ENCODE peak calls at places on chromosomes 12 and 14, in nine cellular contexts. P, O, X, H, N, M, F, V and G are unnamed samples.

GRCh38 chr12:229441-230191 is 15.7 kb upstream of the SLC6A12 start:
- DNase-seq in P (no peak), O (no peak), X (no peak), H (no peak), N (no peak), M (no peak), F (no peak), V (no peak), G (no peak)

GRCh38 chr12:57216014-57216891 is at the start of gene NXPH4:
- DNase-seq in P (peak), O (no peak), X (no peak), H (no peak), N (no peak), M (no peak), F (peak), V (peak), G (peak)

GRCh38 chr12:6367969-6368892 is 7.1 kb downstream of the SCNN1A start:
- DNase-seq in P (no peak), O (no peak), X (no peak), H (no peak), N (no peak), M (peak), F (no peak), V (no peak), G (no peak)

GRCh38 chr12:106021516-106021915 is 117.2 kb downstream of the NUAK1 start:
- DNase-seq in P (no peak), O (no peak), X (peak), H (peak), N (peak), M (no peak), F (no peak), V (no peak), G (no peak)

GRCh38 chr12:109758406-109759075 is 44.9 kb downstream of the FAM222A start:
- DNase-seq in P (no peak), O (no peak), X (no peak), H (no peak), N (no peak), M (no peak), F (no peak), V (no peak), G (no peak)

GRCh38 chr14:51562816-51563215 is 88.9 kb upstream of the FRMD6 start:
- DNase-seq in P (no peak), O (no peak), X (no peak), H (peak), N (no peak), M (no peak), F (no peak), V (no peak), G (no peak)

GRCh38 chr14:101476931-101477553 is 84.3 kb upstream of the DIO3 start:
- DNase-seq in P (peak), O (no peak), X (no peak), H (no peak), N (no peak), M (peak), F (peak), V (no peak), G (no peak)

GRCh38 chr12:69475237-69475984 is 5.2 kb downstream of the FRS2 start:
- DNase-seq in P (no peak), O (peak), X (peak), H (peak), N (peak), M (no peak), F (peak), V (no peak), G (no peak)

GRCh38 chr12:87227157-87227556 is 802.0 kb downstream of the C12orf50 start:
- DNase-seq in P (no peak), O (no peak), X (peak), H (peak), N (no peak), M (no peak), F (no peak), V (no peak), G (no peak)

GRCh38 chr12:63093084-63093483 is 57.9 kb downstream of the AVPR1A start:
- DNase-seq in P (no peak), O (no peak), X (no peak), H (no peak), N (no peak), M (no peak), F (no peak), V (no peak), G (no peak)

GRCh38 chr12:63093711-63094110 is 57.3 kb downstream of the AVPR1A start:
- DNase-seq in P (no peak), O (no peak), X (no peak), H (no peak), N (no peak), M (no peak), F (no peak), V (no peak), G (no peak)

GRCh38 chr12:63095369-63095967 is 55.5 kb downstream of the AVPR1A start:
- DNase-seq in P (no peak), O (no peak), X (no peak), H (no peak), N (no peak), M (no peak), F (no peak), V (no peak), G (no peak)

GRCh38 chr12:63103489-63104131 is 47.4 kb downstream of the AVPR1A start:
- DNase-seq in P (peak), O (peak), X (peak), H (peak), N (peak), M (peak), F (peak), V (peak), G (peak)

GRCh38 chr12:63098851-63099250 is 52.1 kb downstream of the AVPR1A start:
- DNase-seq in P (peak), O (no peak), X (no peak), H (peak), N (no peak), M (peak), F (peak), V (no peak), G (no peak)
- TF ChIP-seq CTCF in P (peak), O (no peak), X (no peak), H (peak), N (no peak), M (peak), F (peak), V (no peak), G (no peak)

GRCh38 chr14:72070458-72070857 is 138.2 kb downstream of the RGS6 start:
- DNase-seq in P (no peak), O (no peak), X (no peak), H (no peak), N (no peak), M (no peak), F (no peak), V (no peak), G (no peak)
- TF ChIP-seq CTCF in P (no peak), O (no peak), X (no peak), H (no peak), N (no peak), M (no peak), F (no peak), V (no peak), G (no peak)

GRCh38 chr12:65962921-65963883 is 138.9 kb downstream of the HMGA2 start:
- DNase-seq in P (no peak), O (no peak), X (no peak), H (no peak), N (peak), M (peak), F (peak), V (no peak), G (no peak)
- TF ChIP-seq CTCF in P (peak), O (peak), X (no peak), H (peak), N (peak), M (peak), F (peak), V (no peak), G (peak)

GRCh38 chr12:89357297-89357730 is 5.0 kb upstream of the DUSP6 start:
- DNase-seq in P (no peak), O (no peak), X (no peak), H (no peak), N (no peak), M (no peak), F (no peak), V (no peak), G (no peak)

GRCh38 chr12:89353823-89354629 is 1.7 kb upstream of the DUSP6 start:
- DNase-seq in P (peak), O (peak), X (peak), H (peak), N (peak), M (peak), F (peak), V (peak), G (peak)

GRCh38 chr12:89354630-89354931 is 2.3 kb upstream of the DUSP6 start:
- DNase-seq in P (no peak), O (no peak), X (peak), H (peak), N (peak), M (peak), F (peak), V (peak), G (peak)

GRCh38 chr12:89356069-89356665 is 3.9 kb upstream of the DUSP6 start:
- DNase-seq in P (no peak), O (no peak), X (no peak), H (no peak), N (no peak), M (no peak), F (no peak), V (no peak), G (no peak)

GRCh38 chr12:89355243-89356068 is 3.2 kb upstream of the DUSP6 start:
- DNase-seq in P (peak), O (no peak), X (no peak), H (peak), N (no peak), M (peak), F (no peak), V (no peak), G (no peak)
- TF ChIP-seq CTCF in P (no peak), O (peak), X (no peak), H (peak), N (no peak), M (peak), F (no peak), V (no peak), G (no peak)

GRCh38 chr14:73465833-73466532 is 7.6 kb upstream of the NUMB start:
- DNase-seq in P (no peak), O (no peak), X (no peak), H (peak), N (peak), M (peak), F (no peak), V (no peak), G (no peak)
- TF ChIP-seq CTCF in P (no peak), O (no peak), X (no peak), H (no peak), N (no peak), M (no peak), F (no peak), V (no peak), G (no peak)

DNA sequence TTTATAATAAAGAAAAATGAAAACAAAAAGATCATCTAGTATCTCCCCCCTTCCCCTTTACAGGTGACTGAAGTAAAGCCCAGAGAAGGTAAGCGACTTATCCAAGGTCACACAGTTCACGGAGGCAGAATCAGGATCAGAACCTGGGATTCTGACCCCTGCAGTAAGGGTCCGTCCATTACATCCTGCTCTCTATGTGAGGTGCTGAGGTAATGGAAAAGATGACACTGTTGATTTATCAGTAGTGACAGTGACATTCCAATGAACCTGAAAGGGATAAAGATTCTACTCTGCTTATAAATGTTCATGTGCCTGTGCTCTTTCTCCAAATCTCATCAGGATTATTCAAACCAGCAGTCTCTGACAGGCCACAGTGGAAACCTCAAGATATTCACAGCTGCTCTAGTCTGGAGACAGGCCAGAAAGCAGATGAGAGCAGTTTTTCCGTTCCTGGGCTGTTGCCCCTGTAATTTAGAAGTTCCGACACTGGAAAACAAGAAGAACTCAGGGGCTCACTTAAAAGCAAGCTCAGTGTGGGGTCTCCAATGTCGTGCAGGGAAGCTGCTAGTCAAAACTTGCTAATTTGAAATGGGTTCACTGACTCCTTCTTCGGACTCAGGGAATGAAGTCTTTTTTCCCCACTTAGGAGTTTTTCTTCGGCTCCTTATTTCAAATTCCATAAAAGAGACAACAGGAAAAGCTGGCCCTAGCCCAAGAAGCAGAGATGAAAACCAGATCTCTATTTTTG is 131.7 kb upstream of the EEA1 start:
- DNase-seq in P (no peak), O (peak), X (peak), H (peak), N (peak), M (no peak), F (peak), V (peak), G (peak)
- TF ChIP-seq CTCF in P (no peak), O (peak), X (peak), H (peak), N (no peak), M (no peak), F (peak), V (no peak), G (no peak)

GRCh38 chr12:39807043-39807442 is 187.4 kb upstream of the ABCD2 start:
- DNase-seq in P (peak), O (no peak), X (peak), H (peak), N (peak), M (peak), F (peak), V (no peak), G (no peak)

GRCh38 chr12:39805651-39806050 is 186.0 kb upstream of the ABCD2 start:
- DNase-seq in P (no peak), O (no peak), X (no peak), H (no peak), N (no peak), M (no peak), F (peak), V (no peak), G (no peak)

GRCh38 chr12:39804479-39805241 is 185.1 kb upstream of the ABCD2 start:
- DNase-seq in P (no peak), O (no peak), X (no peak), H (peak), N (no peak), M (no peak), F (peak), V (no peak), G (no peak)

GRCh38 chr12:39798977-39799376 is 179.4 kb upstream of the ABCD2 start:
- DNase-seq in P (no peak), O (no peak), X (no peak), H (no peak), N (no peak), M (no peak), F (no peak), V (no peak), G (no peak)

GRCh38 chr12:39803151-39803550 is 183.5 kb upstream of the ABCD2 start:
- DNase-seq in P (no peak), O (no peak), X (no peak), H (no peak), N (no peak), M (no peak), F (no peak), V (no peak), G (no peak)
- TF ChIP-seq CTCF in P (peak), O (no peak), X (no peak), H (no peak), N (no peak), M (no peak), F (no peak), V (no peak), G (no peak)

GRCh38 chr12:93943766-93944165 is 204.6 kb upstream of the PLXNC1 start:
- DNase-seq in P (no peak), O (peak), X (peak), H (peak), N (no peak), M (no peak), F (no peak), V (no peak), G (no peak)
- TF ChIP-seq CTCF in P (no peak), O (no peak), X (no peak), H (no peak), N (no peak), M (no peak), F (no peak), V (no peak), G (no peak)